ENCODE peak calls at places on chromosomes 11 and 22, in six cellular contexts. M is ascending aorta; Y is EL; X is HTR-8/SVneo; C is putamen; Q is stimulated activated CD8-positive, alpha-beta memory T cell treated with anti-CD3 and anti-CD28 coated beads, Interleukin-15, amount 100 ng/mL, for 1 hour. E is an unnamed sample.

GRCh38 chr11:2576536-2576935 is 123.3 kb downstream of the KCNQ1OT1 start:
- DNase-seq in C (no peak), Y (no peak), X (no peak), M (peak), Q (no peak), E (no peak)

GRCh38 chr22:33658775-33659174 is 261.5 kb downstream of the LARGE1 start:
- DNase-seq in Y (no peak), Q (no peak), C (no peak), M (peak), X (no peak), E (no peak)

GRCh38 chr22:42643632-42644421 is 3.4 kb upstream of the ATP5MGL start:
- DNase-seq in M (no peak), Q (no peak), C (no peak), Y (no peak), X (no peak), E (no peak)

GRCh38 chr11:122162095-122162494 is 46.1 kb upstream of the BLID start:
- DNase-seq in X (no peak), M (no peak), Y (no peak), C (no peak), Q (no peak), E (no peak)

GRCh38 chr22:32591620-32592019 is 117.0 kb downstream of the FBXO7 start:
- DNase-seq in Q (no peak), Y (peak), X (no peak), M (no peak), C (no peak), E (no peak)

GRCh38 chr11:71309181-71309580 is 56.8 kb upstream of the SHANK2 start:
- DNase-seq in X (no peak), C (no peak), M (peak), Q (no peak), Y (no peak), E (no peak)

GRCh38 chr11:128890543-128891409 is at the start of gene KCNJ5:
- DNase-seq in Y (peak), M (no peak), X (peak), Q (no peak), C (no peak), E (no peak)

GRCh38 chr22:33666249-33666648 is 254.0 kb downstream of the LARGE1 start:
- DNase-seq in Q (no peak), C (no peak), X (no peak), M (no peak), Y (no peak), E (no peak)

GRCh38 chr11:27055065-27055682 is 14.6 kb downstream of the BBOX1 start:
- DNase-seq in C (no peak), M (no peak), Y (no peak), Q (no peak), X (no peak), E (peak)

GRCh38 chr11:134045799-134046635 is 22.9 kb upstream of the JAM3 start:
- DNase-seq in C (no peak), Y (no peak), Q (no peak), X (no peak), M (no peak), E (no peak)

GRCh38 chr11:19379465-19379864 is 138.7 kb upstream of the E2F8 start:
- DNase-seq in Y (no peak), C (no peak), M (no peak), X (no peak), Q (no peak), E (no peak)

GRCh38 chr11:61917357-61918109 is at the start of gene RAB3IL1:
- DNase-seq in Y (peak), X (peak), Q (no peak), M (peak), C (peak), E (peak)

GRCh38 chr11:117179048-117179999 is 781 bp downstream of the SIDT2 start:
- DNase-seq in M (peak), X (peak), Y (peak), C (no peak), Q (no peak), E (peak)

GRCh38 chr11:64809781-64810241 is 540 bp downstream of the MEN1 start:
- DNase-seq in M (no peak), Q (no peak), C (no peak), X (no peak), Y (no peak), E (no peak)

GRCh38 chr11:17386331-17387084 is 2.0 kb downstream of the KCNJ11 start:
- DNase-seq in C (peak), Y (peak), Q (no peak), M (peak), X (peak), E (peak)

GRCh38 chr11:14141676-14142075 is 179.2 kb downstream of the SPON1 start:
- DNase-seq in C (no peak), Y (no peak), X (no peak), Q (no peak), M (no peak), E (no peak)

GRCh38 chr11:18277560-18278271 is 11.7 kb downstream of the SAA1 start:
- DNase-seq in Q (no peak), Y (no peak), X (no peak), M (no peak), C (peak), E (no peak)

GRCh38 chr22:29152381-29153138 is 53.1 kb upstream of the EMID1 start:
- DNase-seq in Y (no peak), M (peak), C (peak), X (no peak), Q (no peak), E (no peak)